ENCODE peak calls at places on chromosomes 4 and X, in nine cellular contexts. J is stimulated activated CD4-positive, alpha-beta T cell treated with anti-CD3 and anti-CD28 coated beads, Interleukin-12 subunit alpha, Interleukin-12 subunit beta, amount 100 ng/mL, for 4 hours; V is ureter; E is trophoblast cell; M is mucosa of descending colon; B is lung microvascular endothelial cell; Z is mammary epithelial cell; R is brain microvascular endothelial cell; O is aorta. W is an unnamed sample.

GRCh38 chr4:87058272-87059073 is 123.7 kb downstream of the AFF1 start:
- DNase-seq in B (no peak), J (peak; percentile 41), R (no peak), Z (peak; percentile 68), V (no peak), M (no peak), O (no peak), E (peak; percentile 80), W (no peak)

GRCh38 chr4:168304744-168305459 is 13.7 kb downstream of the DDX60 start:
- DNase-seq in B (no peak), M (no peak), E (peak; percentile 90), Z (peak; percentile 95), R (peak; percentile 29), J (no peak), O (no peak), V (no peak), W (no peak)

GRCh38 chr4:27398911-27399310 is 538.3 kb downstream of the STIM2 start:
- DNase-seq in M (no peak), V (no peak), J (no peak), E (no peak), Z (no peak), B (no peak), O (no peak), R (no peak), W (no peak)

GRCh38 chrX:155857561-155857960 is 23.6 kb upstream of the VAMP7 start:
- DNase-seq in O (no peak), J (no peak), M (no peak), R (no peak), V (no peak), Z (no peak), E (peak; percentile 23), B (peak; percentile 3), W (no peak)

GRCh38 chr4:175238827-175239517 is 320.8 kb downstream of the ADAM29 start:
- DNase-seq in J (no peak), E (no peak), V (no peak), Z (no peak), O (no peak), R (no peak), M (no peak), B (no peak), W (no peak)

GRCh38 chr4:16967722-16968121 is 69.3 kb upstream of the LDB2 start:
- DNase-seq in O (peak; percentile 66), E (no peak), J (no peak), Z (no peak), B (no peak), V (peak; percentile 71), R (no peak), M (peak; percentile 44), W (no peak)

GRCh38 chrX:100411802-100412333 is 1.8 kb upstream of the PCDH19 start:
- DNase-seq in M (no peak), Z (no peak), V (no peak), B (no peak), R (no peak), O (no peak), E (peak; percentile 16), J (no peak), W (no peak)

GRCh38 chr4:77771566-77771965 is 47.6 kb downstream of the CNOT6L start:
- DNase-seq in B (no peak), M (no peak), J (no peak), Z (no peak), V (no peak), R (no peak), E (no peak), O (no peak), W (no peak)

GRCh38 chrX:106976416-106976815 is 23.6 kb downstream of the MORC4 start:
- DNase-seq in O (no peak), V (no peak), Z (peak; percentile 29), B (no peak), E (no peak), J (no peak), M (no peak), R (no peak), W (no peak)

GRCh38 chrX:66915893-66916292 is 277.0 kb upstream of the EDA2R start:
- DNase-seq in R (no peak), Z (no peak), M (no peak), B (no peak), E (peak; percentile 8), O (no peak), V (no peak), J (no peak), W (no peak)

GRCh38 chrX:5936438-5936837 is 292.2 kb downstream of the NLGN4X start:
- DNase-seq in V (no peak), O (no peak), M (no peak), E (no peak), R (no peak), J (no peak), B (no peak), Z (peak; percentile 17), W (no peak)

GRCh38 chr4:7111441-7111840 is 43.6 kb upstream of the GRPEL1 start:
- DNase-seq in Z (no peak), B (no peak), V (no peak), J (no peak), M (no peak), E (no peak), R (no peak), O (peak; percentile 21), W (no peak)

GRCh38 chrX:107272431-107272921 is 66.1 kb downstream of the DNAAF6 start:
- DNase-seq in R (no peak), V (no peak), J (peak; percentile 1), Z (no peak), O (no peak), B (no peak), M (no peak), E (peak; percentile 36), W (no peak)

GRCh38 chr4:46442963-46443362 is 53.0 kb upstream of the GABRA2 start:
- DNase-seq in R (no peak), O (no peak), Z (peak; percentile 66), V (no peak), E (no peak), B (no peak), M (no peak), J (no peak), W (no peak)

GRCh38 chr4:56619160-56619559 is 61.9 kb downstream of the HOPX start:
- DNase-seq in Z (peak; percentile 8), J (no peak), V (no peak), R (peak; percentile 41), E (no peak), O (no peak), B (no peak), M (no peak), W (no peak)

GRCh38 chrX:134013092-134013497 is 27.7 kb upstream of the GPC3 start:
- DNase-seq in B (no peak), J (no peak), O (no peak), M (no peak), E (peak; percentile 44), V (no peak), R (peak; percentile 1), Z (peak; percentile 50), W (no peak)

GRCh38 chr4:13208558-13209193 is 275.5 kb downstream of the RAB28 start:
- DNase-seq in O (no peak), R (no peak), Z (no peak), E (no peak), M (no peak), B (no peak), J (no peak), V (no peak), W (no peak)

GRCh38 chrX:9612146-9612505 is 147.3 kb downstream of the TBL1X start:
- DNase-seq in Z (no peak), V (no peak), E (no peak), R (no peak), J (no peak), M (no peak), O (no peak), B (no peak), W (no peak)

GRCh38 chr4:119097282-119097900 is 38.2 kb upstream of the MYOZ2 start:
- DNase-seq in E (no peak), V (no peak), O (no peak), B (no peak), Z (no peak), R (no peak), J (no peak), M (no peak), W (no peak)

GRCh38 chr4:53932784-53933183 is 131.6 kb downstream of the CHIC2 start:
- DNase-seq in E (no peak), J (no peak), Z (peak; percentile 41), R (peak; percentile 95), V (no peak), B (peak; percentile 72), M (no peak), O (no peak), W (no peak)

GRCh38 chr4:128601992-128602695 is 207.4 kb upstream of the JADE1 start:
- DNase-seq in M (no peak), R (peak; percentile 68), Z (no peak), J (no peak), O (no peak), B (peak; percentile 78), V (no peak), E (no peak), W (no peak)

GRCh38 chr4:109408711-109409110 is 24.9 kb upstream of the SEC24B start:
- DNase-seq in Z (peak; percentile 6), J (no peak), M (no peak), O (no peak), R (no peak), E (peak; percentile 7), B (no peak), V (no peak), W (no peak)

GRCh38 chrX:85993539-85994197 is 53.7 kb downstream of the CHM start:
- DNase-seq in R (no peak), Z (peak; percentile 5), O (no peak), J (no peak), E (no peak), M (no peak), B (no peak), V (no peak), W (no peak)

GRCh38 chr4:39682133-39682532 is 15.8 kb upstream of the UBE2K start:
- DNase-seq in Z (no peak), J (no peak), R (no peak), E (no peak), B (no peak), V (no peak), O (no peak), M (no peak), W (no peak)

GRCh38 chr4:98845960-98846359 is 83.0 kb downstream of the EIF4E start:
- DNase-seq in R (no peak), Z (peak; percentile 2), B (no peak), E (no peak), J (no peak), V (no peak), M (no peak), O (no peak), W (no peak)

GRCh38 chr4:119046263-119046662 is 89.4 kb upstream of the MYOZ2 start:
- DNase-seq in J (no peak), V (no peak), B (peak; percentile 29), Z (no peak), R (no peak), O (peak; percentile 91), E (no peak), M (peak; percentile 51), W (no peak)

GRCh38 chrX:71622347-71623104 is 4.2 kb upstream of the CXCR3 start:
- DNase-seq in J (peak; percentile 43), M (peak; percentile 91), O (peak; percentile 87), Z (peak; percentile 65), B (peak; percentile 33), E (no peak), V (peak; percentile 79), R (peak; percentile 35), W (no peak)

GRCh38 chrX:132818638-132819037 is 139.8 kb downstream of the HS6ST2 start:
- DNase-seq in J (no peak), V (no peak), E (no peak), R (no peak), B (no peak), M (no peak), O (no peak), Z (no peak), W (no peak)

GRCh38 chrX:133852837-133853236 is 132.6 kb downstream of the GPC3 start:
- DNase-seq in O (no peak), Z (no peak), E (no peak), R (no peak), J (no peak), M (no peak), B (no peak), V (no peak), W (no peak)

GRCh38 chr4:107519057-107519456 is 201.0 kb downstream of the PAPSS1 start:
- DNase-seq in V (no peak), Z (peak; percentile 8), O (no peak), B (peak; percentile 54), R (peak; percentile 36), E (peak; percentile 51), M (no peak), J (no peak), W (no peak)

GRCh38 chrX:46758163-46758955 is 559 bp downstream of the SLC9A7 start:
- DNase-seq in R (no peak), B (no peak), J (peak; percentile 24), E (peak; percentile 5), O (no peak), V (no peak), M (peak; percentile 51), Z (peak; percentile 22), W (no peak)